ENCODE peak calls at places on chromosome 9, in five cellular contexts. D is lower lobe of right lung, G is uterus, M is IMR-90, I is fibroblast of lung. N is an unnamed sample.
A peak's percentile ranks its signal among the peaks of the same experiment; 100 is the strongest.

GRCh38 chr9:121857941-121858340 is 206.5 kb downstream of the DAB2IP start:
- DNase-seq in D (no peak), G (no peak), M (no peak), I (no peak), N (no peak)

GRCh38 chr9:126482361-126483044 is 131.2 kb upstream of the LMX1B start:
- DNase-seq in D (peak; percentile 38), G (no peak), M (peak; percentile 41), I (peak; percentile 86), N (no peak)

GRCh38 chr9:13500034-13500433 is 220.5 kb upstream of the MPDZ start:
- DNase-seq in D (no peak), G (no peak), M (no peak), I (no peak), N (no peak)

GRCh38 chr9:116323012-116323411 is 169.4 kb downstream of the PAPPA start:
- DNase-seq in D (no peak), G (no peak), M (peak; percentile 16), I (no peak), N (no peak)

GRCh38 chr9:119544492-119544891 is 175.3 kb upstream of the BRINP1 start:
- DNase-seq in D (no peak), G (no peak), M (no peak), I (no peak), N (no peak)

GRCh38 chr9:122180633-122181032 is 20.9 kb downstream of the MORN5 start:
- DNase-seq in D (no peak), G (peak; percentile 24), M (peak; percentile 88), I (peak; percentile 82), N (no peak)

GRCh38 chr9:134057311-134057665 is 10.5 kb downstream of the BRD3 start:
- DNase-seq in D (no peak), G (no peak), M (no peak), I (no peak), N (no peak)

GRCh38 chr9:101711330-101711941 is 27.0 kb downstream of the GRIN3A start:
- DNase-seq in D (no peak), G (no peak), M (no peak), I (no peak), N (no peak)

GRCh38 chr9:85995097-85995496 is 54.2 kb downstream of the NAA35 start:
- DNase-seq in D (no peak), G (no peak), M (no peak), I (no peak), N (no peak)

GRCh38 chr9:117734523-117735314 is 30.5 kb downstream of the TLR4 start:
- DNase-seq in D (no peak), G (no peak), M (no peak), I (peak; percentile 64), N (no peak)

GRCh38 chr9:32525506-32525905 is 490 bp downstream of the RIGI start:
- DNase-seq in D (no peak), G (no peak), M (peak; percentile 17), I (peak; percentile 8), N (no peak)

GRCh38 chr9:72917892-72918509 is 34.9 kb downstream of the ALDH1A1 start:
- DNase-seq in D (no peak), G (no peak), M (no peak), I (no peak), N (no peak)
- H3K4me1 ChIP-seq in D (peaks cover 5% of the 10 kb centered on the region), G (no peaks in the 10 kb centered on the region), M (no peaks in the 10 kb centered on the region), I (no peaks in the 10 kb centered on the region), N (no peaks in the 10 kb centered on the region)

DNA sequence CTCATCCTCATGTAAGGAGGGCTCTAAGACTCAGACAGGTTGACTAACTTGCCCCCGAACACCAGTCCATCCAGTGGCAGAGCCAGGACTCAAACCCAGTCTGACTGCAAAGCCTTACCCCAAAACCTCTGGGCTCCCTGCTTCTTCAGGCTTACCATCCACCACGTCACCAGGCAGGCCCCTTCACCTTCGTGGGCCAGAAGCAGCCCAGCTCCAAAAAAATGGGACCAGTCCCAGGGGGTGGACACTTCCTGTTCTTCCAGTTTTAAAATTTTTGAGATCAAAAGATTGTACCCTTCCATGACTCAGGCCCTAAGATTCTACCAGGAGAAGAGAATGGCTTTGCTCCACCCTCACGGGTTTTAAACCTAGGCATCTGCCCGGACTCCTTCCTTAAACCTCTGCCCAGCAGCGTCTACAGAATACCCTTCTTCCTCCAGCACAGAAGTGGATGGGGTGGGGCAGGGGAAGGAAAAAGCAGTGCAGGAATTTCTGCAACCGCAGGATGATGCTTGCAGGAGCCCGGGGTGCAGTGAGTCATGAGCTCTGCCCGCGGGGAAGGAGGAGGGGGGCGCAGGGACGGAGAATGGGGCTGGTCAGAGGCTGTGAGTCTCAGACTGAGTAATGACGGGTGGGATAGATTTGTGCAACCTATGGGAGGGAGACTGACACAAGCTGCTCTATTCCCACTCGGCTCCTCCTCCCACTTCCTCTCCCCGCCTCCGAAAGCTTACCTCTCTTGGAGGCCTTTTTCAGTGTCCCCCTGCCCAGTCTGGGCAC is 50.4 kb upstream of the STXBP1 start:
- DNase-seq in D (peak; percentile 88), G (peak; percentile 86), M (peak; percentile 99), I (peak; percentile 100), N (no peak)
- H3K27ac ChIP-seq in D (peak overlapping the region; percentile 81), G (peak overlapping the region; percentile 87), M (peak overlapping the region; percentile 89), I (peak overlapping the region; percentile 91), N (no peak overlapping the region)

DNA sequence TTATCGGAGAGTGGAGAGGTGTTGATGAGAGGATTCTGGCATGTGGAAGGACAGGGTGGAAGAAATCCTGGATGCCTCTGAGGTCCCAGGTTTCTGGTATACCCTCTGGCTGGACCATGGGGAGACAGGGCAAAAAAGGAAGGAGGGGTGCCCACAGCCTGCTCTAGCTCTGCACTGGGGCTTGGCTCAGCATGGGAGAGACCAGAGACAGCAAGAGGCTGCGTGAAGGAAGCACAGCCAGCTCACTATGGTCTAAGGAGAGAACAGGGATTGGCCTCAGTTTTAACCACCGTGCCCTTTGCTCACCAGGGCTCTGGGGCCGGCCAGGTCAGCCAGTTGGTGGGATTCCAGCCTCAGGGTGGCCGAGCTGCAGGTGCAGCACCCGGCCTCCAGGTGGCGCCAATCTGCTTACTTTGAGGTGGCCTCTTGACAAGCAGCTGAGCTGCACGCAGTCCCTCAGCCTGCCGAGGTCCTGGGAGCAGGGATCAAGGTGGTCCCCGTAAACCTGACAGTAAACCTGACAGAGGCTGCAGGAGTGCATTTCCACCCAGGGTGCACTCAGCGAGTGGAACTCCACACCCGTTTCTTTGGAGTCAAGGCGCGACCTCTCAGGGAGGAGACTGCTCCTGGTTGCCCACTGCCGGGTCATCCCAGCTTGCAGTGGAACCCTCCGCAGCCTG is 25.0 kb upstream of the SPTLC1 start:
- DNase-seq in D (peak; percentile 88), G (peak; percentile 84), M (peak; percentile 65), I (peak; percentile 61), N (peak; percentile 67)
- H3K4me3 ChIP-seq in D (peak overlapping the region; percentile 49), G (peak overlapping the region; percentile 37), M (peak overlapping the region; percentile 65), I (peak overlapping the region; percentile 61), N (peak overlapping the region; percentile 23)

GRCh38 chr9:91900057-91900816 is 49.8 kb downstream of the ROR2 start:
- DNase-seq in D (no peak), G (no peak), M (no peak), I (no peak), N (no peak)
- H3K4me1 ChIP-seq in D (peaks cover 23% of the 10 kb centered on the region), G (peaks cover 49% of the 10 kb centered on the region), M (peaks cover 27% of the 10 kb centered on the region), I (no peaks in the 10 kb centered on the region), N (peaks cover 7% of the 10 kb centered on the region)

GRCh38 chr9:132078369-132079356 is 1.0 kb downstream of the MED27 start:
- DNase-seq in D (no peak), G (peak; percentile 45), M (peak; percentile 47), I (peak; percentile 80), N (peak; percentile 39)
- H3K27ac ChIP-seq in D (peak overlapping the region; percentile 72), G (peak overlapping the region; percentile 62), M (peak overlapping the region; percentile 60), I (peak overlapping the region; percentile 75), N (peak overlapping the region; percentile 70)